ENCODE peak calls at places on chromosomes 1 and 21, in four cellular contexts. U is transverse colon; G is CD8-positive, alpha-beta T cell; D is GM12864. Y is an unnamed sample.

GRCh38 chr1:66633128-66633527 is 99.2 kb downstream of the SGIP1 start:
- DNase-seq in U (no peak), G (no peak), D (no peak), Y (no peak)

GRCh38 chr1:220327106-220327505 is 54.9 kb upstream of the RAB3GAP2 start:
- DNase-seq in U (no peak), G (no peak), D (no peak), Y (no peak)

GRCh38 chr1:203093754-203094410 is 8.1 kb upstream of the MYOG start:
- DNase-seq in U (no peak), G (no peak), D (no peak), Y (no peak)

GRCh38 chr1:115977481-115978258 is 1.4 kb downstream of the SLC22A15 start:
- DNase-seq in U (peak), G (no peak), D (no peak), Y (peak)

GRCh38 chr1:21239181-21239580 is 51.1 kb downstream of the ECE1 start:
- DNase-seq in U (no peak), G (no peak), D (no peak), Y (no peak)

GRCh38 chr21:40254540-40255455 is 387.6 kb downstream of the PCP4 start:
- DNase-seq in U (no peak), G (no peak), D (no peak), Y (peak)

GRCh38 chr1:3459051-3459908 is 4.8 kb downstream of the ARHGEF16 start:
- DNase-seq in U (peak), G (no peak), D (no peak), Y (no peak)

GRCh38 chr21:39037807-39038405 is 145.3 kb downstream of the PSMG1 start:
- DNase-seq in U (no peak), G (no peak), D (no peak), Y (no peak)

GRCh38 chr1:210624722-210625121 is 296.0 kb downstream of the HHAT start:
- DNase-seq in U (no peak), G (no peak), D (no peak), Y (no peak)

GRCh38 chr21:22791986-22792560 is 1793.9 kb downstream of the NCAM2 start:
- DNase-seq in U (no peak), G (no peak), D (peak), Y (peak)

GRCh38 chr1:152873495-152873894 is 4.6 kb upstream of the SMCP start:
- DNase-seq in U (no peak), G (no peak), D (no peak), Y (no peak)
- H3K4me3 ChIP-seq in U (no peak), G (no peak), D (no peak), Y (no peak)

DNA sequence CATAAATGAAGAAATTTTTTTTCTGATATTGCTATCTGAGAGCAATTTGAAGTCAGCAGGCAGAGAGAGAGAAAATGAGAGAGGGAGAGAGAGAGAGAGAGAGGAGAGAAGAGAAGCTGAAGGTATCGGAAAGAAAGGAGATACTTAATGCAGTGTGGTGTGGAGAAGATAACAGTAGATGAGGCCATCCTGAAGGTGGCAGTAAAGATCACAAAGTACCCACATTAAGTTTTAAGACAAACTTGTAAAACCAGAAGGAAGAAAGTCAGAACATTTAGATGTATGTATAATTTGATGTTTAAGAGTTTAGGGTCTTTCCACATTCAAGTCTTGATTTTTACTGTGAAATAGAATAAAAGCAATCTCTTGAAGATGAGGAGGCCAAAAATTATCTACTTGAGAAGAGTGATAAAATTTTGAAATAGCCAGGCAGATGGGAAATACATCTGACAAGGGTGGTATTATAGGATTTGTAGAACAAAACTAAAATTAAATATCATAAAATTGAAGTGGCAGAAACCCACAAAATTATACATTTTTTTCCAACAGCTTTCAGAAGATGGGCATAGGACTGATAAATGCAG is 1753.4 kb downstream of the MRPL39 start:
- DNase-seq in U (no peak), G (no peak), D (no peak), Y (no peak)
- TF ChIP-seq CTCF in U (peak), G (peak), D (peak), Y (no peak)

GRCh38 chr1:36520771-36521420 is 38.2 kb upstream of the CSF3R start:
- DNase-seq in U (no peak), G (no peak), D (no peak), Y (no peak)

GRCh38 chr1:36522021-36522420 is 39.3 kb upstream of the CSF3R start:
- DNase-seq in U (no peak), G (no peak), D (no peak), Y (no peak)

GRCh38 chr1:36522461-36523229 is 39.9 kb upstream of the CSF3R start:
- DNase-seq in U (no peak), G (no peak), D (no peak), Y (no peak)

GRCh38 chr1:36517415-36517814 is 34.7 kb upstream of the CSF3R start:
- DNase-seq in U (no peak), G (no peak), D (no peak), Y (no peak)

DNA sequence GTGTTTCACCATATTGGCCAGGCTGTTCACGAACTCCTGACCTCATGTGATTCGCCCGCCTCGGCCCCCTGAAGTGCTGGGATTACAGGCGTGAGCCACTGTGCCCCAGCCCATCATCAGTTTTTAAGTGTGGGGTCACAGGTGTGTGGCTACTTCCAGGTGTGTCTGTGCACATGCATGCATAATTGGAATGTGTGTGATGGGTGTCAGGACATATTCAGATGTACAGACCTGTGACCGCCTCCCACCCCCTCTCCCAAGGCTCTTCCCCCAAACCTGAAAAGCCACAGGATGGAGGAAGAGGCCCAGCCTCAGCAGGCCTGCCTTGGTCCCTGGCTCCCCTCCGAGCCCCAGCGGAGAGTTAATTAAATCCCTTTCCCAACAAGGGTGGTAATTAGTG is 37.3 kb upstream of the CSF3R start:
- DNase-seq in U (no peak), G (no peak), D (no peak), Y (no peak)
- H3K4me3 ChIP-seq in U (no peak), G (no peak), D (no peak), Y (no peak)

GRCh38 chr1:179969962-179970361 is 15.4 kb downstream of the CEP350 start:
- DNase-seq in U (no peak), G (no peak), D (no peak), Y (peak)

GRCh38 chr1:179976970-179977651 is 22.5 kb downstream of the CEP350 start:
- DNase-seq in U (no peak), G (no peak), D (no peak), Y (no peak)

GRCh38 chr1:179971563-179972496 is 17.2 kb downstream of the CEP350 start:
- DNase-seq in U (no peak), G (no peak), D (no peak), Y (no peak)

GRCh38 chr1:179968994-179969919 is 14.6 kb downstream of the CEP350 start:
- DNase-seq in U (no peak), G (no peak), D (no peak), Y (no peak)

GRCh38 chr1:179973198-179974114 is 18.8 kb downstream of the CEP350 start:
- DNase-seq in U (no peak), G (no peak), D (no peak), Y (no peak)
- TF ChIP-seq CTCF in U (no peak), G (no peak), D (no peak), Y (no peak)

DNA sequence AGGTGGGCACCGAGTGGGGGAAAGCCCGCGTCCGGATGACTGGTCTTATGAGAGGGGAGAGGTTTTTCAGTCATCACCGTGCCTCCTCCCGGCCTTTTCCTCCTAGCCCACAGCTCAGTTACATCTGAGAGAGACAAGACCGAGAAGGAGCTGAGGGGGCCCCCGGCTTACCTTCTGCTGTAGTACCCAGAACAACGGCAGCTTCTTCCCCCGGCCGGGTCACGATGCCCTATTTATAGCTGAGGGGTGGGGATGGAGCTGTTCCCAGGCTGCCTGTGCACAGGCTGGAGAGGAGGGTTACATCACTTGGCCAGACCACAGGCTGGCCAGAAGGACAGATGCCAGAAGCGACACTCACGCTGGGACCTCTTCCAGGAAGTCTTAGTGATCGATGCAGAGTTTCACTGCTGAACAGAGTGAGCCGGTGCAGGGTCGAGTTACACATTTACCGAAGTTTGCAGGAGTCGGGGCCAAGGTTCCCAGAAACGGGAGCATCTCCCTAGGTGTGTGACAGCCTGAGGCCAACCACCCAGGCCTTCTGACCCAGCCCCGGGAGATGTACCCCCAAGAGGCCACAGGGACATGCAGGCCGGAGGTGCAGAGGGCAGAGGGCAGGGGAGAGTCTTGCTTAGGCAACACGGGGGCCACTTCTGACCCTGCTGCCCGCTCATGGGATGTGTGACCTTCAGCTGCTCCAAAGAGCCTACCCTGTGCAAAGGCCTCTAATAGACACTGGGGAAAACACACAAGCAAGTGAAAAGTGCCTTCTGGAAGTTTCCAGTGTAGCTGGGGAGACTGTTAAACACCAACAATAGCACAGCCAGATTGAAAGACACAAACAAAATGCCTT is at the start of gene AGT:
- DNase-seq in U (peak), G (no peak), D (no peak), Y (peak)
- H3K4me3 ChIP-seq in U (no peak), G (no peak), D (no peak), Y (no peak)

Y was measured in foreskin fibroblast.